ENCODE peak calls at places on chromosomes 7 and 10, in six cellular contexts. S is neuronal stem cell, C is mesendoderm, M is IMR-90, J is colonic mucosa, U is HCT116. D is an unnamed sample.
A peak's percentile ranks its signal among the peaks of the same experiment; 100 is the strongest.

GRCh38 chr10:98519936-98520335 is 73.2 kb upstream of the HPS1 start:
- DNase-seq in C (no peak), J (no peak), S (peak; percentile 21), U (no peak), M (no peak), D (no peak)

GRCh38 chr7:4665661-4666060 is 16.4 kb upstream of the FOXK1 start:
- DNase-seq in M (peak; percentile 99), S (no peak), C (no peak), U (no peak), J (no peak), D (no peak)

GRCh38 chr10:132865236-132865635 is 77.1 kb downstream of the CFAP46 start:
- DNase-seq in J (no peak), M (no peak), U (no peak), C (no peak), S (no peak), D (peak; percentile 36)

GRCh38 chr7:139543801-139544603 is 20.5 kb downstream of the CLEC2L start:
- DNase-seq in J (no peak), M (no peak), S (no peak), U (peak; percentile 10), C (peak; percentile 26), D (peak; percentile 76)

GRCh38 chr7:92647652-92648051 is 57.5 kb upstream of the FAM133B start:
- DNase-seq in S (no peak), J (no peak), C (no peak), U (no peak), M (no peak), D (no peak)

GRCh38 chr10:115849197-115849596 is 423.8 kb downstream of the GFRA1 start:
- DNase-seq in J (no peak), C (no peak), S (no peak), M (no peak), U (no peak), D (no peak)

GRCh38 chr10:51007781-51008180 is 66.5 kb upstream of the PRKG1 start:
- DNase-seq in M (peak; percentile 75), U (no peak), J (no peak), C (no peak), S (no peak), D (no peak)

GRCh38 chr7:21429021-21429420 is 1.1 kb downstream of the SP4 start:
- DNase-seq in S (no peak), C (no peak), J (no peak), U (no peak), M (no peak), D (no peak)

DNA sequence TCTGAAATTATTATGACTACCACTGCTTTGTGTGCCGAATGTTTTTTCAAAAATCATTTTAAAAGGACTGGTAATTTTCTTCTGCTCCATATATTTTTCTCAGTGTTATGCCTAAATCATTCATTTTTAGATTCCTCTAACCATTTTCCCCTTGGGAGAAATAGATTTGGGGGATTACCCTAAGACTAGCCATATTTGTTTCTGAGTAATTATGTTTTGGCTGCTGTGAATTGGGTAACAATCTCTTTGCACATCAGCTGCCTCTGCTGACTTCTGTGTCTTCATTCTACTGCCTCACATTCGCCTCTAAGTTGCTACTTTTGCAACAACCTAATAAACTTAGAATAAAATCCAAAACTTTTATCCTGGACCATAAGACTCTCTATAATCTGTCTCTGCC is 18.5 kb upstream of the MRC1 start:
- DNase-seq in M (no peak), C (no peak), J (no peak), U (no peak), S (no peak), D (no peak)
- H3K4me1 ChIP-seq in M (peaks cover 4% of the 10 kb centered on the region), C (no peaks in the 10 kb centered on the region), J (no peaks in the 10 kb centered on the region), U (peaks cover 6% of the 10 kb centered on the region), S (peaks cover 2% of the 10 kb centered on the region), D (peaks cover 12% of the 10 kb centered on the region)

GRCh38 chr10:93461124-93461806 is 20.9 kb downstream of the MYOF start:
- DNase-seq in M (peak; percentile 82), C (no peak), U (no peak), S (no peak), J (no peak), D (no peak)

GRCh38 chr10:93463723-93464511 is 18.2 kb downstream of the MYOF start:
- DNase-seq in J (no peak), M (peak; percentile 71), S (no peak), U (no peak), C (no peak), D (no peak)

GRCh38 chr10:93462371-93462770 is 19.8 kb downstream of the MYOF start:
- DNase-seq in C (no peak), M (no peak), U (no peak), J (no peak), S (no peak), D (peak; percentile 19)

GRCh38 chr10:93462881-93463280 is 19.3 kb downstream of the MYOF start:
- DNase-seq in S (no peak), U (no peak), C (no peak), J (no peak), M (peak; percentile 54), D (peak; percentile 31)

DNA sequence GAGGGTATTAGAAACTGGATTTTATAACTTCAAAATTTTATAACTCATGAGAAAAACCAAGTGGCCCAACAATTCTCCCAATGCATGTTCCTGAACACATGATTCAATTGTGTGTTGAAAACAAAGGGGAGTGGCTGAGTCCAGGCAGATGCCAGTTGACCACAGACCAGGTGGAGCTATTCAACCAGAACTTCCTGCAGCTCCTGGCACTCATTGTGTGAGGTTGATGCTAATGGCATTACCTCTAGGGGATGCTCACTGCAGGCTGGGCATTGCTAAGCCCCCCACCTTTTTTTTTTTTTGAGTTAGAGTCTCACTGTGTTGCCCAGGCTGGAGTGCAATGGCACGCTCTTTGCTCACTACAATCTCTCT is 20.3 kb downstream of the MYOF start:
- DNase-seq in M (peak; percentile 51), S (no peak), U (peak; percentile 65), C (no peak), J (no peak), D (no peak)
- H3K9ac ChIP-seq in M (no peak overlapping the region), S (no peak overlapping the region), U (peak overlapping the region; percentile 65), C (no peak overlapping the region), J (no peak overlapping the region), D (no peak overlapping the region)

GRCh38 chr10:4008676-4009382 is 223.8 kb upstream of the KLF6 start:
- DNase-seq in M (peak; percentile 65), J (no peak), C (no peak), S (no peak), U (no peak), D (no peak)
- H3K4me3 ChIP-seq in M (no peak overlapping the region), J (no peak overlapping the region), C (no peak overlapping the region), S (no peak overlapping the region), U (no peak overlapping the region), D (no peak overlapping the region)

DNA sequence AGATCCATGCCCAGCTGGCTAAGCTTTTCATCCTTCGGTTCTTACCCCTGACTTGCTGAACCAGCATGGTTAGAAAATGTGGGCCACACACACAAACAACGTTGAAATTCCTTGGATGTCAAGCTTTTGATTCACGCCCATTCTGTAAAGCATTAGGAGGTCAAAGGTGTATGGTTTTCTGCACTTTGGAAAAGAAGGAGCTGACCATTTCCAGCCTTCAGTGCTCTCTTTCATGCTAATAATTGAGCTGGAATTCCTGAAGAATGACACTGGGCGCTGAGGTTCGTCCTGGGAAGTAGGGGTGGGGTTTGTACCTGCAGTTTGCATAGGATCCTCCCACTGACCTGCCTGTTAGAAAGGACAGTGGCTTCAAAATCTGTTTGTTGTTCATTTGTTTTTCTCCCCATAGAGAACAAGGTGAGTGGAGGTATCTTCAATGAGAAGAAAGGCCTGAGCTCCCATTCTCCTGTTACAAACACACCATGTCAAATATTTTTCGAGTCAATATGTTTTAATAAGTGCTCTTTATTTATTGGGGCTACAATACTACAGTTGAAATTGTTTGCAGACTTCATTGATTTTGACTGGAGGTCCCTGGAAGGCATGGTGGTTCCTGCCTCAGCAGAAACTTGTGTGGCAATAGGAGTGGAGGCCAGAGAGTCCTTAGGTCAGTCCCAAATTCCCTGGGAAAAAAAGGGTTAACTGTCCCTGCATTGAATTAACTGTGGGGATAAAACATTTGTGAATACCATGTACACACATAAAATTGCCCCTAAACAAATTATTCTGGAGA is 22.9 kb downstream of the KLF6 start:
- DNase-seq in M (peak; percentile 35), J (peak; percentile 18), C (peak; percentile 84), S (peak; percentile 79), U (peak; percentile 57), D (peak; percentile 80)
- H3K4me1 ChIP-seq in M (peaks cover 12% of the 10 kb centered on the region), J (no peaks in the 10 kb centered on the region), C (peaks cover 2% of the 10 kb centered on the region), S (peaks cover 7% of the 10 kb centered on the region), U (peaks cover 31% of the 10 kb centered on the region), D (peaks cover 2% of the 10 kb centered on the region)

GRCh38 chr7:150377116-150377979 is 1.8 kb upstream of the ZNF775 start:
- DNase-seq in J (peak; percentile 73), C (no peak), M (no peak), U (no peak), S (no peak), D (no peak)
- H3K9ac ChIP-seq in J (peak overlapping the region; percentile 77), C (peak overlapping the region; percentile 27), M (no peak overlapping the region), U (no peak overlapping the region), S (no peak overlapping the region), D (no peak overlapping the region)

DNA sequence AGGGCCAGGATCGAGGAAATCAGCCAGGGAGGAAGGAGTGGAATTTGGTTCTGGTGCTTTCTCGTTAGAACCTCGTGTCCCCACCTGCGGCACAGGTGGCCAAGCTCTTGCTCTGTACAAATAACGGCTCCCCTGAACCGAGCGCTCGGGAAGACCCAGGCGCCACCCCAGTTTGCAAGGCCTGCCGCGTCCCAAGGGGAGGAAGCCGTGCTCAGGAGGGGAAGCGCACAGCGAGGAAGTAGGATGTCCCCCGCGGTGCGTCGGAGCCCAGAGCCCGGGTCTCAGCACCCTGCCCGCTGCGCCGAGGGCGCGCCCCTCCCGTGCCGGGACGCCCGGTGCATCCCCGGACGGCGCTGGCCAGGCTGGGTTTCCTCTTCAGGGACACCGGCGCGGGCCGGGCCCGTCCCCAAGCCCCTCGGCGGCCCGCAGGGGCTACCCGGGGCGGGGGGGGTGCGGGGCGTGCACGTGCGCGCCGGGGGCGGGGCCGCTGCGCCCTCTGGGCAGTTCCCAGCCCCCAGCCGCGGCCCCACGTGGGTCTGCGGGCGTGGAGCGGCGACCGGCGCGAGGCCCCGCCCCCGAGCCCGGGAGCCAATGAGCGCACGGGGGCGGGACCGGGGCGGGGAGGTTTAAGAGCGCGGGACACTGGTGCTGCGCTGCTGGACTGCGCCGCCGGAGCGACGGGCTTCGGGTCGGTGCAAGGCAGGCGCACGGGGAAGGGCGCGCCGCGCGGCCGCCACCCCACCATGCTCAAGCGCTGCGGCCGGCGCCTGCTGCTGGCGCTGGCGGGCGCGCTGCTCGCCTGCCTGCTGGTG is at the start of gene LFNG:
- DNase-seq in S (peak; percentile 94), M (peak; percentile 83), C (peak; percentile 90), J (peak; percentile 91), U (peak; percentile 68), D (peak; percentile 91)
- H3K4me3 ChIP-seq in S (peak within 1 kb of the TSS; percentile 87), M (peak within 1 kb of the TSS; percentile 34), C (peak within 1 kb of the TSS; percentile 32), J (peak within 1 kb of the TSS; percentile 53), U (peak within 1 kb of the TSS; percentile 46), D (peak within 1 kb of the TSS; percentile 72)